ENCODE peak calls at places on chromosomes 16 and 17, in six cellular contexts. M is A549, Q is ovary, W is transverse colon, U is sigmoid colon, K is K562. F is an unnamed sample.
A peak's percentile ranks its signal among the peaks of the same experiment; 100 is the strongest.

GRCh38 chr17:80303824-80304223 is 43.2 kb downstream of the RNF213 start:
- DNase-seq in M (peak; percentile 44), Q (no peak), W (no peak), U (no peak), K (no peak), F (no peak)

GRCh38 chr16:76768948-76769347 is 422.0 kb upstream of the MON1B start:
- DNase-seq in M (no peak), Q (no peak), W (no peak), U (no peak), K (no peak), F (no peak)

GRCh38 chr16:64542152-64542551 is 579.7 kb downstream of the CDH11 start:
- DNase-seq in M (no peak), Q (no peak), W (no peak), U (no peak), K (no peak), F (no peak)

GRCh38 chr17:76003915-76004314 is 3.3 kb downstream of the CDK3 start:
- DNase-seq in M (no peak), Q (no peak), W (no peak), U (no peak), K (no peak), F (no peak)

GRCh38 chr16:68779891-68780290 is 42.8 kb downstream of the CDH1 start:
- DNase-seq in M (no peak), Q (no peak), W (no peak), U (no peak), K (no peak), F (no peak)

GRCh38 chr17:74850914-74851313 is 8.8 kb downstream of the GRIN2C start:
- DNase-seq in M (no peak), Q (no peak), W (no peak), U (no peak), K (no peak), F (no peak)

GRCh38 chr16:30953511-30954124 is 3.9 kb upstream of the SETD1A start:
- DNase-seq in M (peak; percentile 86), Q (peak; percentile 63), W (peak; percentile 73), U (peak; percentile 76), K (no peak), F (no peak)

GRCh38 chr16:55252577-55252976 is 71.4 kb upstream of the IRX6 start:
- DNase-seq in M (no peak), Q (no peak), W (no peak), U (no peak), K (no peak), F (no peak)

GRCh38 chr17:58302919-58303551 is 22.3 kb upstream of the MPO start:
- DNase-seq in M (no peak), Q (no peak), W (no peak), U (peak; percentile 20), K (no peak), F (peak; percentile 72)

GRCh38 chr17:8150194-8151119 is 1.7 kb downstream of the PER1 start:
- DNase-seq in M (no peak), Q (peak; percentile 62), W (no peak), U (peak; percentile 75), K (no peak), F (no peak)

GRCh38 chr17:69269174-69269998 is 40.8 kb upstream of the ABCA10 start:
- DNase-seq in M (peak; percentile 31), Q (no peak), W (no peak), U (no peak), K (no peak), F (no peak)

GRCh38 chr17:83152745-83153611 is 73.6 kb downstream of the METRNL start:
- DNase-seq in M (no peak), Q (no peak), W (peak; percentile 42), U (peak; percentile 77), K (no peak), F (peak; percentile 92)

GRCh38 chr16:84589975-84590719 is 27.7 kb downstream of the COTL1 start:
- DNase-seq in M (no peak), Q (no peak), W (no peak), U (no peak), K (no peak), F (no peak)

GRCh38 chr17:28563475-28563874 is 7.8 kb downstream of the PIGS start:
- DNase-seq in M (peak; percentile 60), Q (no peak), W (no peak), U (no peak), K (no peak), F (no peak)

GRCh38 chr17:42016411-42016831 is 818 bp downstream of the DNAJC7 start:
- DNase-seq in M (no peak), Q (no peak), W (no peak), U (no peak), K (peak; percentile 42), F (no peak)

GRCh38 chr17:59093702-59094231 is 12.9 kb downstream of the TRIM37 start:
- DNase-seq in M (peak; percentile 90), Q (peak; percentile 21), W (peak; percentile 28), U (peak; percentile 63), K (no peak), F (no peak)

GRCh38 chr17:2783310-2784030 is 12.8 kb upstream of the RAP1GAP2 start:
- DNase-seq in M (no peak), Q (no peak), W (no peak), U (no peak), K (no peak), F (no peak)
- H3K4me3 ChIP-seq in M (no peak overlapping the region), Q (no peak overlapping the region), W (no peak overlapping the region), U (no peak overlapping the region), K (no peak overlapping the region), F (no peak overlapping the region)

DNA sequence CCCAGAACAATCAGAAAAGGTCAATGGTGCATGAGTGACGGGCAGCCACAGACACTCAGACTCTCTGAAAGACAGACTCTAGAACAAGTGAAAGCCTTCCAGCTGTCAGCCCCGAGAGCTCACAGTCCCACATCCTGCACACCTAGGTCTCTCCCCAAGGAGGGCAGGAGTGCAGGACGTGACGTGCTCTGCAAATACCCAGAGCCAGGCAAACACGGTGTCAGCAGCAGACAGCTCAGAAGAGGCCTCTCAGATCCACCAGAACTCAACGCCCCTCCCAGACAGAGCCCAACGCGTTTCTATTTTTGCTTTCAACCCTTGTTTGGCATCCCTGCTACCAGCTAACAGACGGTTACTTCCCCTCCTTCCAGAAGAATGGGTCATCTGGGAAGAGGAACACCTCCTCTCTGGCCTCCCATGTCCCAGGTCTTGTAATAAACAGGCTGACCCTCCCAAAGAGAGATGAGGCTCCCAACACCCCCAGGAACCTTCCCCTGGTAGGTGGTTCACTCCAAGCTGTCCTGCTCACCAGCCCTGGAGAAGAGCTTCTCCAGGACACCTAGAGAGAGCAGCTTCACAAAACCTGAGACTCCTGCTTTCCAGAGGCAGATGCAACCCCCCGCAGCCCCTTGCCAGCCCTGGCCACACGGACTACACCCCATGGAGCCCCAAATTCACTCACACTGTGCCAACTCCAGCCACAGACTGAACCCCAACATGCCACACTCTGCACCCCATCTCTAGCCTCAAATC is 7.6 kb downstream of the PITPNM3 start:
- DNase-seq in M (no peak), Q (no peak), W (peak; percentile 23), U (peak; percentile 86), K (no peak), F (peak; percentile 93)
- TF ChIP-seq EP300 in M (no peak), Q (no peak), W (no peak), U (no peak), K (no peak), F (peak; percentile 71)

GRCh38 chr16:88633684-88634140 is 4.7 kb upstream of the IL17C start:
- DNase-seq in M (peak; percentile 68), Q (no peak), W (peak; percentile 60), U (no peak), K (peak; percentile 61), F (no peak)
- TF ChIP-seq CTCF in M (no peak), Q (no peak), W (peak; percentile 39), U (no peak), K (peak; percentile 67), F (no peak)

DNA sequence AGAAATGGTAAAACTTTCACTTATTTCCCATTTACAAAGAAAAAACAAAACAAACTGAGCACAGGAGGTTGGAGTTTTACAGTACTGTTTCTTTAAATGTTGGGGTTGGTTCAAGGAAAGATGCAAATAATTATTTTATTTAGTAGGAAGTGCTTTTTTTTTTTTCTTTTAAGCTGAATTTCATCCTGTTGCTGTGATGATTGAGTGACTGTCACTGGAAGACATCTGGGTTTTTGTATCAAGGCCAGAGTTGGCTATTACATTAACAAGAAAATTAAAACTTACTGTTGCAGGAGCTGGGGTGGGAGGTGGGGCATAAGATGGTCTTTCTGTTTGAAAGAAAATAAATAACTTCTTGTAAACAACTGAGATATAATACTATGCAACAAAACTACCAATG is 2.3 kb downstream of the SMARCE1 start:
- DNase-seq in M (no peak), Q (no peak), W (no peak), U (no peak), K (no peak), F (no peak)
- H3K4me3 ChIP-seq in M (no peak overlapping the region), Q (no peak overlapping the region), W (no peak overlapping the region), U (no peak overlapping the region), K (no peak overlapping the region), F (no peak overlapping the region)

DNA sequence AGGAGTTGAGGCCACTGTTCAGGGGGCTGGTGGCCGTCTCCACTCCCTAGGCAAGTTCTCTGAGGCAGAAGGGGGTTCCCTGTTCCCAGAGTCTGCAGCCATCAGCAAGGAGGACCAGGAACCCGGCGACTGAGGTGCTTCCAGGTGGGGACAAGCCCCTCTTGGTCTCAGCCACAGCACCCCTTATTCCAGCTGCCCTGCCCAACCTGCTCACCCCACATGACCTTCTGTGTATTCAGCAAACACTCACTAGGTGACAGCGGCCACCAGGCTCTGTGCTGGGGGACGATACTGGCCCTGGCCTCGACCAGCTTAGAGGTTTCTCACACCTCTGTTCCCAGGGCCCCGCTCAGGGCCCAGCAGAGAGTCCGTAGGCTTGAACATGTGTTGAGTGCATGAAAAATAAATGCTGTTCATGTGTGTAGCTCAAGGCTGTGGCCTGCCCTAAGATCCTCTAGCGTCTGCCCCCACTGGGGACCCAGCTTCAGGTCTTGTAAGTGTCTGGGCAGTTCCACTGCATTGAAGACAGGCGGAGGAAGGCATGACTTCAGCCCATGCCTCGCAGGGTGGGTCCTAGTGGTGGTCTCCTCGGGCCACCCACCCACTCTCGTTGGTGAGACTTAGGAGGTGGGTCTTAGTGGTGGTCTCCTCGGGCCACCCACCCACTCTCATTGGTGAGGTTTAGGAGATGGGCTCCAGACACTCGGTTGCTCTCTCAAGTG is 44.2 kb downstream of the NT5M start:
- DNase-seq in M (no peak), Q (no peak), W (no peak), U (no peak), K (no peak), F (no peak)
- TF ChIP-seq EP300 in M (no peak), Q (no peak), W (no peak), U (no peak), K (no peak), F (no peak)

GRCh38 chr16:47019563-47019962 is 46.1 kb upstream of the DNAJA2 start:
- DNase-seq in M (peak; percentile 21), Q (no peak), W (no peak), U (no peak), K (no peak), F (no peak)
- TF ChIP-seq CTCF in M (peak; percentile 45), Q (no peak), W (no peak), U (no peak), K (no peak), F (no peak)

F was measured in esophagus muscularis mucosa.